ENCODE peak calls at places on chromosomes 3 and 15, in four cellular contexts. F is uterus, O is transverse colon, N is A549. X is an unnamed sample.

GRCh38 chr3:189305412-189305811 is 133.6 kb downstream of the TPRG1 start:
- DNase-seq in N (no peak), F (no peak), O (no peak), X (no peak)

GRCh38 chr3:44478055-44478468 is 592 bp upstream of the ZNF445 start:
- DNase-seq in N (peak; percentile 2), F (no peak), O (no peak), X (no peak)

GRCh38 chr3:117052356-117052755 is 342.8 kb downstream of the TUSC7 start:
- DNase-seq in F (no peak), N (no peak), O (no peak), X (no peak)

GRCh38 chr3:195892355-195893120 is 15.8 kb downstream of the TNK2 start:
- DNase-seq in N (no peak), O (peak; percentile 38), F (peak; percentile 62), X (peak; percentile 65)

GRCh38 chr3:24490151-24490550 is 4.5 kb downstream of the THRB start:
- DNase-seq in F (no peak), N (no peak), O (no peak), X (no peak)

GRCh38 chr3:16055606-16056209 is 118.8 kb upstream of the GALNT15 start:
- DNase-seq in O (no peak), N (no peak), F (no peak), X (no peak)

GRCh38 chr15:31442203-31443090 is 115.8 kb downstream of the KLF13 start:
- DNase-seq in F (peak; percentile 53), N (peak; percentile 51), O (no peak), X (no peak)

GRCh38 chr15:66102563-66103292 is 150.8 kb downstream of the MEGF11 start:
- DNase-seq in O (no peak), F (no peak), N (no peak), X (no peak)

GRCh38 chr3:120435621-120436020 is 15.2 kb downstream of the FSTL1 start:
- DNase-seq in F (no peak), O (no peak), N (no peak), X (no peak)

GRCh38 chr15:49492834-49493233 is 69.8 kb downstream of the FGF7 start:
- DNase-seq in O (no peak), F (no peak), N (no peak), X (no peak)

GRCh38 chr3:161295325-161295724 is 74.2 kb downstream of the NMD3 start:
- DNase-seq in O (no peak), N (no peak), F (no peak), X (no peak)

GRCh38 chr3:86416334-86416733 is 574.6 kb downstream of the VGLL3 start:
- DNase-seq in N (no peak), O (no peak), F (no peak), X (no peak)

GRCh38 chr3:167209011-167209410 is 171.1 kb downstream of the ZBBX start:
- DNase-seq in F (no peak), N (no peak), O (no peak), X (no peak)

GRCh38 chr15:68492855-68493254 is 60.9 kb upstream of the ITGA11 start:
- DNase-seq in N (no peak), O (no peak), F (peak; percentile 93), X (no peak)

GRCh38 chr15:34904527-34904926 is 65.0 kb downstream of the AQR start:
- DNase-seq in N (no peak), F (no peak), O (no peak), X (no peak)

GRCh38 chr3:187567026-187567425 is 103.2 kb downstream of the SST start:
- DNase-seq in N (no peak), O (no peak), F (no peak), X (no peak)

GRCh38 chr3:10017636-10018292 is 8.5 kb upstream of the FANCD2 start:
- DNase-seq in O (no peak), F (no peak), N (no peak), X (no peak)

GRCh38 chr15:47374222-47374621 is 343.1 kb upstream of the SEMA6D start:
- DNase-seq in F (no peak), N (no peak), O (no peak), X (no peak)

GRCh38 chr3:30606301-30607031 is at the start of gene TGFBR2:
- DNase-seq in F (peak; percentile 97), N (peak; percentile 96), O (peak; percentile 95), X (peak; percentile 89)

GRCh38 chr15:71294636-71295241 is 179.5 kb downstream of the THSD4 start:
- DNase-seq in N (peak; percentile 95), O (peak; percentile 88), F (peak; percentile 59), X (no peak)

GRCh38 chr15:57675481-57676181 is 30.9 kb upstream of the POLR2M start:
- DNase-seq in N (no peak), F (no peak), O (no peak), X (no peak)

GRCh38 chr3:143277531-143277930 is 158.0 kb downstream of the CHST2 start:
- DNase-seq in N (no peak), O (no peak), F (no peak), X (no peak)

GRCh38 chr15:82647835-82648256 is 683 bp upstream of the CPEB1 start:
- DNase-seq in O (peak; percentile 15), F (peak; percentile 26), N (no peak), X (peak; percentile 65)

GRCh38 chr3:13634615-13635014 is 85.7 kb downstream of the FBLN2 start:
- DNase-seq in N (no peak), F (no peak), O (no peak), X (no peak)

GRCh38 chr3:24235121-24235520 is 259.5 kb downstream of the THRB start:
- DNase-seq in O (no peak), N (no peak), F (no peak), X (no peak)

GRCh38 chr3:189273736-189274135 is 102.0 kb downstream of the TPRG1 start:
- DNase-seq in F (no peak), O (no peak), N (no peak), X (no peak)

GRCh38 chr3:174495928-174496327 is 363.2 kb upstream of the NAALADL2 start:
- DNase-seq in N (no peak), O (no peak), F (no peak), X (no peak)

GRCh38 chr3:184815046-184815930 is 3.3 kb downstream of the VPS8 start:
- DNase-seq in F (no peak), N (no peak), O (no peak), X (no peak)

DNA sequence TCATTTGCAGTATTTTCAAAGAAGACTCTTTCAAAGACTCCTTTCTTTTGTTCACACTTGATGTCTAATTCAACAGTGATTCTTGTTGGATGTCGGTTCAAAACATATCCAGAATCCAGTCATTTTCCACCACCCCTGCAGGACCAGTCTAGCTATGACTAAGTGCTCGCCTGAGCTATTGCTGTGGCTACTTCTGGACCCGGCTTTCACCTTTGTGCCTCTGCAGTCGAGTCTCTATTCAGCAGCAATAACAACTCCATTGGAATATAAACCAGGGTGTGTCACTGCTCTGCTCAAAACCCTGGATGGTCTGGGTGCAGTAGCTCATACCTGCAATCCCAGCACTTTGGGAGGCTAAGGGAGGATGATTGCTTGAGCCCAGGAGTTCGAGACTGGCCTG is 55.0 kb downstream of the PRICKLE2 start:
- DNase-seq in O (no peak), N (no peak), F (no peak), X (no peak)
- TF ChIP-seq POLR2A in O (no peak), N (no peak), F (no peak), X (no peak)

DNA sequence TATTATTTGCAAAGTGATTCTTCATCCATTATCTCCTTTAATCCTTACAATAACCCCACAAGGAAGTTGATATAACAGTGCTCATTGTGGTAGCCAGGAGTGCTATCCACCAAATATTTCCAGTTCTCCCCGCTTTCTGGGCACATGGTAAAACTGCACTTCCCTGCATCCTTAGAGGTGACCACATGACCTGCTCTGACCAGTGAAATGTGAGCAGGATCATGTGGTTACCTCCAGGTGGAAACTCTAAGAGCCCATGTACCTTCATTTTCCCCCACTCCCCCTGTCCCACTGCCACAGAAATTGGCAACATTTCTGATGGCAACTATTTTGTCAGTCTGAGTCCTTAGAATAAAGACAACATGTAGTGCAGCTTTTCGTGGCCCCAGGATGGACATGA is 89.7 kb downstream of the MRPL46 start:
- DNase-seq in F (no peak), N (no peak), O (no peak), X (no peak)
- H3K27ac ChIP-seq in F (no peak overlapping the region), N (peak overlapping the region; percentile 84), O (no peak overlapping the region), X (no peak overlapping the region)

GRCh38 chr3:57952651-57953050 is 55.6 kb upstream of the FLNB start:
- DNase-seq in O (no peak), N (no peak), F (no peak), X (no peak)

GRCh38 chr3:57952208-57952631 is 56.0 kb upstream of the FLNB start:
- DNase-seq in O (no peak), F (peak; percentile 91), N (no peak), X (peak; percentile 92)

GRCh38 chr3:57949779-57950618 is 58.2 kb upstream of the FLNB start:
- DNase-seq in N (peak; percentile 57), O (no peak), F (peak; percentile 76), X (peak; percentile 49)

GRCh38 chr3:57949344-57949743 is 58.9 kb upstream of the FLNB start:
- DNase-seq in O (no peak), N (no peak), F (peak; percentile 15), X (no peak)

DNA sequence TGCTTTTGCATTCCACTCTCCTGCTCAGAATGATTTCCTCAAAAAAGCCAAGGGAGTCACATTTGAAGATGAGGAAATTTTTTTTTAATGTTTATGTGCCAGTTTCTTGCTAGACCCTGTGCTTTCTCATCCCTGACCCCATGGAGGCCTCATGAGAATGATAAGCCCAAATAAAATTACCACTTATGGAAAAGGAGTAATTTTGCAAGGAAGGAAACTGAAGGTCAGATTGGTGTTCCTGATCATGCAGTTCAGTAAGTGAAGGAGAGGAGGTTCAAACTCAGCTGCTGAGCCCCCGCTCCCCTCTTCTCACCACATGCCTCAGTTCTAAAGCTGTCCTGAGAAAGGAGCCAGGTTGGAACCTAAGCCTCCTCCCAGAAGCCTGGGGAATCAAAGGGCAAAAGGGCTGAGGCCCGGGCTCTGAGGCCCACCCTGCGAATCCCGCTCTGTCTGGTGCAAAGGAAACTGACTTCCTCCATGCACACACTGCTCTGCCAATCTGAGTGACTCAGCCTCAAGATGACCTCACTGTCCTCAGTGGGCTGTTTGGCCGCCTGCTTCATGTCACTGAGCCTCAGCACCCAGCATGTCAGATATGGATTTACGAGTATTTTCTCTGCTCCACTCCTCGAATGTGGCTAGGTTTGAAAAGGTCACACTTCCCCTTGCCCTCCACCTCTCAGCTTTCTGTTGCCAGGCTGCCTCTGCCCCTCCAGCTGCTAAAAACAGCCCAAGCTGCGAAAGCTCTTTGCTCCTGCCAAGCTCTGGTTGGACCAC is 56.9 kb upstream of the FLNB start:
- DNase-seq in N (peak; percentile 65), O (peak; percentile 60), F (peak; percentile 91), X (peak; percentile 58)
- TF ChIP-seq POLR2A in N (no peak), O (no peak), F (no peak), X (no peak)

GRCh38 chr15:39935241-39935640 is 1.3 kb downstream of the EIF2AK4 start:
- DNase-seq in N (no peak), O (no peak), F (no peak), X (no peak)

GRCh38 chr15:39934415-39935044 is 615 bp downstream of the EIF2AK4 start:
- DNase-seq in O (no peak), N (no peak), F (no peak), X (no peak)

GRCh38 chr15:39936187-39936586 is 2.3 kb downstream of the EIF2AK4 start:
- DNase-seq in N (no peak), F (no peak), O (no peak), X (no peak)

GRCh38 chr15:39939487-39940452 is 5.9 kb downstream of the EIF2AK4 start:
- DNase-seq in F (no peak), O (no peak), N (no peak), X (no peak)

DNA sequence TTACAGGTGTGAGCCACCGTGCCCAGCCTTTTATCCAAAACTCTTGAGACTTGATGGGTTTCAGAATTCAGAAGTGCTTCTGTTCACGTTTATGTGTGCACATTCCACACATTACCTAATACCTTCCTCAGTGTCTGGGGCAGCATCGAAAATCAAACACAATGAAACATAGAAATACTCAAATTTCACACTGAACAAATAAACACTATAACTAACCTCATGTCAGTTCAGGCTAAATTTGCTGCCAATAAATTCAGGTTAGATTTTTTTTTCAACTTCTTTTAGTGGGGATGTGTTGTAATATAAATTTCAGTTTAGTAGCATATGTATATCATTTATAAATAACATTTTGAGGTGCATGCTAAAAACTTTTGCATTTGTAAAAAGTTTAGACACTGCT is 2.8 kb downstream of the EIF2AK4 start:
- DNase-seq in N (no peak), F (no peak), O (no peak), X (no peak)
- H3K27ac ChIP-seq in N (no peak overlapping the region), F (no peak overlapping the region), O (no peak overlapping the region), X (no peak overlapping the region)

X was measured in testis.